ENCODE peak calls at places on chromosomes 13 and 19, in four cellular contexts. I, R, O and C are unnamed samples.

GRCh38 chr19:57934820-57935665 is at the start of gene ZNF418:
- DNase-seq in R (peak), I (peak), O (peak), C (peak)

GRCh38 chr19:6259312-6259861 is 20.4 kb downstream of the MLLT1 start:
- DNase-seq in R (no peak), I (no peak), O (no peak), C (no peak)

GRCh38 chr13:46624353-46624752 is 71.4 kb downstream of the LRCH1 start:
- DNase-seq in O (no peak), R (no peak), I (no peak), C (no peak)

GRCh38 chr13:91572944-91573535 is 174.6 kb downstream of the GPC5 start:
- DNase-seq in I (no peak), O (no peak), R (no peak), C (no peak)

GRCh38 chr19:55368701-55369563 is 1.3 kb downstream of the IL11 start:
- DNase-seq in O (peak), R (no peak), I (no peak), C (no peak)

GRCh38 chr13:51628059-51628852 is 44.0 kb downstream of the WDFY2 start:
- DNase-seq in R (no peak), O (no peak), I (no peak), C (no peak)

GRCh38 chr13:27830010-27830409 is 37.7 kb downstream of the GSX1 start:
- DNase-seq in R (peak), O (peak), I (peak), C (peak)

GRCh38 chr13:78228940-78229339 is 310.3 kb upstream of the EDNRB start:
- DNase-seq in O (no peak), R (no peak), I (no peak), C (no peak)

GRCh38 chr13:79485014-79485441 is 4.1 kb downstream of the NDFIP2 start:
- DNase-seq in O (peak), I (no peak), R (peak), C (no peak)

GRCh38 chr13:109331898-109332297 is 454.5 kb downstream of the IRS2 start:
- DNase-seq in O (no peak), R (no peak), I (no peak), C (no peak)

GRCh38 chr13:101552797-101553196 is 100.3 kb downstream of the ITGBL1 start:
- DNase-seq in O (no peak), I (no peak), R (no peak), C (no peak)

GRCh38 chr19:7224205-7224833 is 69.9 kb downstream of the INSR start:
- DNase-seq in I (no peak), R (peak), O (no peak), C (no peak)

GRCh38 chr19:1412995-1413889 is 5.9 kb downstream of the DAZAP1 start:
- DNase-seq in R (no peak), O (no peak), I (no peak), C (no peak)

GRCh38 chr19:54521022-54521859 is 18.6 kb downstream of the LAIR2 start:
- DNase-seq in O (no peak), R (no peak), I (no peak), C (no peak)

GRCh38 chr19:48513289-48514122 is 1.9 kb upstream of the LMTK3 start:
- DNase-seq in I (no peak), R (peak), O (peak), C (peak)

GRCh38 chr19:19866599-19867248 is 1.0 kb downstream of the ZNF253 start:
- DNase-seq in O (no peak), I (no peak), R (no peak), C (no peak)

GRCh38 chr19:31316201-31316951 is 32.9 kb downstream of the TSHZ3 start:
- DNase-seq in R (no peak), O (no peak), I (no peak), C (no peak)

GRCh38 chr13:27665333-27665732 is 43.6 kb downstream of the POLR1D start:
- DNase-seq in R (no peak), I (no peak), O (peak), C (no peak)

GRCh38 chr19:29260477-29261317 is 47.7 kb upstream of the UQCRFS1 start:
- DNase-seq in O (peak), R (no peak), I (no peak), C (no peak)

GRCh38 chr19:40802300-40803169 is 3.5 kb downstream of the EGLN2 start:
- DNase-seq in R (peak), I (peak), O (no peak), C (no peak)
- H3K4me3 ChIP-seq in R (peak), I (peak), O (no peak), C (peak)

DNA sequence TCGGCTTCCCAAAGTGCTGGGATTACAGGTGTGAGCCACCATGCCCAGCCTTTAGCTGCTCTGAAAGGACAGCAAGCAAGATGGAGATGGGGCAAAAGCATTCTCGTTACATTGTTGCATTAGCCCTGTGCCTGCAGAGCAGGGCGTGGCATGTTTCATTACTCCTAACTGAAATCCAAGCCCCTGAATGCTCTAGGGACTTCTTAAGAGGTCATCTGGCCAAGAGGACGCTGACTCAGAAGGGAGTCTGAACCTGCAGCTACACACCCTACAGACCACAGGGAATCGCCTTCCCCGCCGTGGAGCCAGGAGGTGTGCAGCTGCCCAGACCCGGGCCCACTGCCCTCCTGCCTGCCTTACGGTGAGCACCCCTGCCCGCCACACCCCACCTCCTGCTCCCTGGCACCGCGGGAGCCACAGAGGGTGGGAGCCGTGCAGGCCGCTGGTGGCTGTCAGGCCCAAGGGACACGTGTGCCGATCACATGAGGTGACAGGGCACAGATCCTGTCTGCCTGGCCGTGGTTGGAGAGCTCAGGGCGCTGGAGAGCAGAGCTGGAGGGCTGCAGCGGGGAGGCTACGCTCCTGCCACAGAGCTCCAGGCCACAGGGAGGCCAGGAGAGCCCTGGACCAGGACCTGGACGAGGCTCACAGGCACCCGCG is 27.2 kb downstream of the ADPRHL1 start:
- DNase-seq in R (no peak), I (no peak), O (no peak), C (no peak)
- H3K27ac ChIP-seq in R (no peak), I (peak), O (no peak), C (no peak)

GRCh38 chr13:73061478-73062275 is 2.9 kb downstream of the KLF5 start:
- DNase-seq in R (no peak), O (no peak), I (no peak), C (no peak)
- H3K4me3 ChIP-seq in R (peak), O (peak), I (peak), C (no peak)

GRCh38 chr13:42574011-42574410 is at the start of gene TNFSF11:
- DNase-seq in O (no peak), I (no peak), R (no peak), C (no peak)
- H3K27ac ChIP-seq in O (no peak), I (no peak), R (no peak), C (no peak)

DNA sequence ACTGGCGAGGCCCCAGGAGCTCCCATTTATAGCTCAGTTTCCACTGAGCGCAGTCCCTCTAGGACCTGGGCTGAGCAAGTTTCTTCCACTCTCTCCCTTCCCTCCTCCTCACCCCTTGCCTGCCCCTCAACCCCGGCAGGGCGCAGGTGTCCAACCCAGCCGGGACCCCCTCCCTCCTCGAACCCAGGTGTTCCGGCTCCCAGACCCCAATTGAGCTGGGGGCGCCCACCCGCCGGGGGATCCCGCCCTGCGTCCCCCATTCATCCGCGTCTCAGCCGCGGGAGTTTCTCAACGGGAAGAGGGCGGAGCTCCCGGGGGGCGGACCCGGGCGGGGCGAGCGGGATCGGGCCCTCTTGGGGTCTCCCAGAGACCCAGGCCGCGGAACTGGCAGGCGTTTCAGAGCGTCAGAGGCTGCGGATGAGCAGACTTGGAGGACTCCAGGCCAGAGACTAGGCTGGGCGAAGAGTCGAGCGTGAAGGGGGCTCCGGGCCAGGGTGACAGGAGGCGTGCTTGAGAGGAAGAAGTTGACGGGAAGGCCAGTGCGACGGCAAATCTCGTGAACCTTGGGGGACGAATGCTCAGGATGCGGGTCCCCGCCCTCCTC is at the start of gene KIRREL2:
- DNase-seq in I (no peak), O (no peak), R (no peak), C (no peak)
- H3K4me3 ChIP-seq in I (peak), O (peak), R (peak), C (peak)

GRCh38 chr19:46697142-46697960 is 19.6 kb downstream of the PRKD2 start:
- DNase-seq in R (peak), O (peak), I (peak), C (no peak)
- H3K27ac ChIP-seq in R (peak), O (peak), I (peak), C (no peak)

GRCh38 chr19:4278460-4278901 is 585 bp upstream of the SHD start:
- DNase-seq in I (no peak), O (no peak), R (no peak), C (no peak)
- H3K4me3 ChIP-seq in I (peak), O (no peak), R (peak), C (peak)

GRCh38 chr19:33199441-33200265 is 5.5 kb downstream of the LRP3 start:
- DNase-seq in I (no peak), O (no peak), R (no peak), C (no peak)
- H3K27ac ChIP-seq in I (no peak), O (no peak), R (no peak), C (no peak)

GRCh38 chr19:44111910-44112463 is 1.2 kb upstream of the ZNF225 start:
- DNase-seq in O (no peak), R (no peak), I (no peak), C (no peak)
- H3K4me3 ChIP-seq in O (peak), R (peak), I (peak), C (peak)